ENCODE peak calls at places on chromosomes 13 and 19, in nine cellular contexts. N, U, I, D, J, O, V, B and S are unnamed samples.
A peak's percentile ranks its signal among the peaks of the same experiment; 100 is the strongest.

GRCh38 chr19:54873990-54874389 is at the start of gene FCAR:
- DNase-seq in O (no peak), U (no peak), B (no peak), N (no peak), J (no peak), I (no peak), D (no peak), V (no peak), S (no peak)

GRCh38 chr13:110677731-110678545 is 28.0 kb downstream of the CARS2 start:
- DNase-seq in O (no peak), I (no peak), V (peak; percentile 10), D (no peak), B (no peak), N (no peak), J (no peak), U (peak; percentile 22), S (peak; percentile 12)

GRCh38 chr13:49272296-49272695 is 24.6 kb downstream of the CDADC1 start:
- DNase-seq in V (no peak), N (no peak), B (no peak), O (no peak), D (no peak), U (no peak), J (no peak), I (no peak), S (no peak)

GRCh38 chr13:104900186-104900817 is 1635.2 kb downstream of the EFNB2 start:
- DNase-seq in J (no peak), B (no peak), D (no peak), N (no peak), V (peak; percentile 10), O (no peak), U (peak; percentile 21), I (no peak), S (no peak)

GRCh38 chr19:32910874-32911273 is 41.3 kb upstream of the SLC7A9 start:
- DNase-seq in J (no peak), I (no peak), D (no peak), U (no peak), N (no peak), O (no peak), B (no peak), V (no peak), S (no peak)

GRCh38 chr19:38394488-38394887 is 6.0 kb downstream of the SPRED3 start:
- DNase-seq in U (peak; percentile 57), B (no peak), I (no peak), D (peak; percentile 95), V (no peak), N (no peak), J (peak; percentile 53), O (peak; percentile 17), S (peak; percentile 86)

GRCh38 chr19:12872941-12873890 is 8.0 kb downstream of the DNASE2 start:
- DNase-seq in V (peak; percentile 75), U (peak; percentile 62), B (no peak), D (peak; percentile 55), J (peak; percentile 43), N (peak; percentile 30), I (no peak), O (peak; percentile 53), S (peak; percentile 59)

GRCh38 chr19:36771275-36772231 is 1.1 kb downstream of the ZNF850 start:
- DNase-seq in U (peak; percentile 96), D (peak; percentile 54), J (no peak), N (peak; percentile 52), B (no peak), O (no peak), V (peak; percentile 94), I (peak; percentile 60), S (peak; percentile 64)

GRCh38 chr13:92547256-92547655 is 679.4 kb upstream of the GPC6 start:
- DNase-seq in I (no peak), U (peak; percentile 69), J (no peak), D (no peak), B (no peak), V (peak; percentile 61), O (no peak), N (no peak), S (no peak)